ENCODE peak calls at places on chromosome 15, in six cellular contexts. J is SK-N-SH, N is colonic mucosa, I is osteoblast, O is Panc1, Y is dorsolateral prefrontal cortex. T is an unnamed sample.

GRCh38 chr15:40511093-40511471 is 40.3 kb downstream of the CHST14 start:
- DNase-seq in J (no peak), I (no peak), N (peak), O (no peak), Y (no peak), T (no peak)

GRCh38 chr15:78944669-78945407 is at the start of gene CTSH:
- DNase-seq in Y (peak), J (peak), I (peak), N (peak), O (no peak), T (peak)

GRCh38 chr15:63381301-63382192 is at the start of gene CA12:
- DNase-seq in I (peak), N (peak), O (no peak), J (peak), Y (no peak), T (no peak)

GRCh38 chr15:38941399-38941953 is 376.9 kb upstream of the RASGRP1 start:
- DNase-seq in O (no peak), J (peak), Y (no peak), I (no peak), N (no peak), T (no peak)

GRCh38 chr15:35738370-35738769 is 192.4 kb upstream of the DPH6 start:
- DNase-seq in I (no peak), N (no peak), O (no peak), Y (no peak), J (no peak), T (no peak)

GRCh38 chr15:62492900-62493299 is 327.8 kb upstream of the C2CD4B start:
- DNase-seq in O (no peak), N (no peak), Y (no peak), I (no peak), J (peak), T (no peak)

GRCh38 chr15:70328137-70329115 is 230.7 kb upstream of the TLE3 start:
- DNase-seq in N (no peak), J (no peak), O (no peak), Y (no peak), I (no peak), T (no peak)

GRCh38 chr15:38868326-38869114 is 303.9 kb upstream of the RASGRP1 start:
- DNase-seq in J (no peak), Y (no peak), I (no peak), N (peak), O (peak), T (no peak)

GRCh38 chr15:73305331-73306211 is 63.2 kb downstream of the HCN4 start:
- DNase-seq in O (peak), J (peak), I (peak), Y (no peak), N (peak), T (peak)

GRCh38 chr15:63305276-63305675 is 27.9 kb downstream of the APH1B start:
- DNase-seq in I (no peak), J (no peak), Y (no peak), O (no peak), N (no peak), T (no peak)

GRCh38 chr15:42084465-42085235 is 9.7 kb downstream of the PLA2G4D start:
- DNase-seq in I (peak), Y (peak), J (peak), N (peak), O (peak), T (peak)

GRCh38 chr15:70160267-70160666 is 62.5 kb upstream of the TLE3 start:
- DNase-seq in I (peak), O (peak), N (no peak), J (no peak), Y (no peak), T (no peak)

GRCh38 chr15:93982226-93982641 is 249.1 kb upstream of the MCTP2 start:
- DNase-seq in O (no peak), I (no peak), J (peak), Y (no peak), N (no peak), T (no peak)
- H3K27ac ChIP-seq in O (no peak), I (no peak), J (no peak), Y (peak), N (no peak), T (no peak)

GRCh38 chr15:31162721-31163510 is 61.4 kb upstream of the TRPM1 start:
- DNase-seq in N (no peak), O (no peak), Y (no peak), I (peak), J (no peak), T (no peak)
- H3K27ac ChIP-seq in N (no peak), O (no peak), Y (no peak), I (no peak), J (no peak), T (no peak)

GRCh38 chr15:57504599-57504940 is 87.1 kb upstream of the MYZAP start:
- DNase-seq in J (no peak), Y (no peak), N (no peak), O (no peak), I (peak), T (no peak)

GRCh38 chr15:57507111-57507510 is 84.6 kb upstream of the MYZAP start:
- DNase-seq in N (no peak), O (no peak), Y (no peak), I (no peak), J (no peak), T (no peak)

GRCh38 chr15:57505056-57505713 is 86.5 kb upstream of the MYZAP start:
- DNase-seq in Y (no peak), O (no peak), N (peak), J (no peak), I (peak), T (no peak)

GRCh38 chr15:57505949-57506391 is 85.7 kb upstream of the MYZAP start:
- DNase-seq in Y (no peak), J (no peak), N (peak), O (no peak), I (peak), T (no peak)

GRCh38 chr15:57506422-57506821 is 85.3 kb upstream of the MYZAP start:
- DNase-seq in J (no peak), Y (no peak), I (peak), N (peak), O (no peak), T (no peak)
- H3K27ac ChIP-seq in J (no peak), Y (peak), I (no peak), N (peak), O (no peak), T (peak)

DNA sequence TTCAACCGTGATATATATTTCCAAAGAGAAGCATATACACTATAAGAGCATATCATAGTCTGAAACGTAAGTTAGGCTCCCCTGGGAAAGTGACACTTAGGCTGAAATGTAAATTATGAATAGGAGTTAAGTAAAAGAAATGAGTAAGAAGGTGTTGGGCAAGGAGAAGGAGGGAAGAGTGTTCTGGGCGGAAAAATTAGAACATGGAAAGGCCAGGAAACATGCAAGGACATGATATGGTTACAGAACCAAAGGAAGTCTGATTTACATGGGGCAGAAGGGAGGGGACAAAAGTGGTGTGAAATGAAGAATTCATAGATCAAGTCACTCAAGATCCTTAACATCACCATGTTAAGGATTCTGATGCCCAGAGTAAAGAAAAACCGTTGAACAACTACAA is 75.2 kb downstream of the SCAPER start:
- DNase-seq in O (no peak), J (no peak), Y (no peak), N (no peak), I (no peak), T (no peak)
- H3K27ac ChIP-seq in O (no peak), J (no peak), Y (no peak), N (no peak), I (no peak), T (no peak)

GRCh38 chr15:101521563-101521962 is 32.1 kb upstream of the PCSK6 start:
- DNase-seq in I (no peak), N (peak), J (no peak), O (no peak), Y (no peak), T (no peak)

GRCh38 chr15:101523560-101523940 is 34.0 kb upstream of the PCSK6 start:
- DNase-seq in N (no peak), Y (peak), O (no peak), I (no peak), J (peak), T (no peak)

GRCh38 chr15:101521084-101521483 is 31.6 kb upstream of the PCSK6 start:
- DNase-seq in I (no peak), O (no peak), J (peak), Y (no peak), N (peak), T (no peak)

GRCh38 chr15:101522621-101523559 is 33.4 kb upstream of the PCSK6 start:
- DNase-seq in N (peak), J (peak), I (peak), O (no peak), Y (no peak), T (no peak)

DNA sequence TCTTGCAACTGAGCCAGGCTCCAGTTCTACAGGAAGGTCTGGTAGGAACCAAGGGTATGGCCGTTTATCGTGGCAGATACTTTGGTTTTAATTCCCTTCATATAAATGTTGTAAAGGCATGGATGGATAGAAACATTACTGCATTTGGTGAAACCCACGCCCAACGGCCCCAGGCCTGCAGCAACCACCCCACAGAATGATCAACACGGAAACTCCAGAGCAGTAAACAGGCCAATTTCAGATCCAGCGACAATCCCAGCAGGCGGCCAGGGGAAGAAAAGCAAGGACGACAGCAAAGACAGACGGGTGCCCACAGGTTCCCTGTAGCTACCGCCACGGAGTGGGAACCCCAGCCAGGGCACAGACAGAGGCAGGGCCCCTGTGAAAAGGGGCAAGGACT is 32.6 kb upstream of the PCSK6 start:
- DNase-seq in Y (no peak), N (peak), J (peak), O (no peak), I (peak), T (no peak)
- H3K27ac ChIP-seq in Y (peak), N (peak), J (no peak), O (no peak), I (no peak), T (peak)

GRCh38 chr15:90074916-90075315 is 27.4 kb downstream of the IDH2 start:
- DNase-seq in J (no peak), Y (no peak), O (no peak), I (no peak), N (no peak), T (no peak)

GRCh38 chr15:90074023-90074422 is 28.2 kb downstream of the IDH2 start:
- DNase-seq in O (no peak), Y (no peak), N (no peak), I (no peak), J (no peak), T (no peak)

GRCh38 chr15:90072978-90073640 is 29.2 kb downstream of the IDH2 start:
- DNase-seq in Y (no peak), I (no peak), J (no peak), O (no peak), N (no peak), T (no peak)

GRCh38 chr15:90076716-90077115 is 25.6 kb downstream of the IDH2 start:
- DNase-seq in I (no peak), J (no peak), Y (no peak), N (no peak), O (no peak), T (no peak)

DNA sequence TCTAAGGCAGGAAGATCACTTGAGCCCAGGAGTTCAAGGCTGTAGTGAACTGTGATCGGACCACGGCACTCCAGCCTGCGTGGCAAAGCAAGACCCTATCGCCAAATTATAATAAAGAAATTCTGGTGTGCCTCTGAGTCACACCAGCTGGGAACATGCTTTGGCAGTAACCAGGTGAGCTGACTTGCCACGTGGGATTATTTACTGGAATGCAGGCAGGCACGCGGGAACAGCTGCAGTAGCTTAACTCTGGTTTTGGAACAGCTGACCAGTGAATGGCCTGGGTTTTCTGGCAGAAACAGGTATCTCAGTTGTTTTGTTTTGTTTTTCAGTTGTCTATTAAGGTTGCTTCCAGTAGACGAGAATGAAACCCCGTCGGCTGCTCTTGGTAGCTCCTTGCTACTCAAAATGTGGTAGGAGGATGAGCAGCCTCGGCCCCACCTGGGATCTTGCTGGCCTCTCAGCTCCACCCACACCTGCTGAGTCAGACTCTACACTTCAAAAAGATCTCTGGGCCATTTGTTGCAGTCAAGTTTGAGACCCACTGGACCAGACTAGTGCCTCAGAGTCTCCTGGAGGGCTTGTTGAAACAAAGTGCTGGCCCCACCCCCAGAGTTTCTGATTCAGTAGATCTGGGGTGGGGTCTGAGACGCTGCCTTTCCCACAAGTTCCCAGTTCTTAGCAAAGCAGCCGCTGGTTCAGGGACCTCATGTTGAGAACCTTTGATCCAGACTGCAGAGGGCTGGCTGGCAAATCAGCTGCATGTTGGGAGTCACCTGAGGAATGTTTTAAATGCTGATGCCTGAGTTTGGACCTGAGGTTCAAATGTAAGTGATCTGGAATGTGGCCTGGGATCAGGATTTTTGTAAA is 26.6 kb downstream of the IDH2 start:
- DNase-seq in Y (no peak), O (no peak), I (no peak), J (no peak), N (no peak), T (no peak)
- H3K27ac ChIP-seq in Y (peak), O (no peak), I (no peak), J (no peak), N (no peak), T (peak)

GRCh38 chr15:50881121-50882048 is 27.1 kb upstream of the AP4E1 start:
- DNase-seq in J (no peak), O (no peak), N (no peak), I (no peak), Y (no peak), T (no peak)
- H3K27ac ChIP-seq in J (peak), O (peak), N (no peak), I (peak), Y (peak), T (no peak)

T was measured in caudate nucleus.